ENCODE peak calls at places on chromosome 1, in four cellular contexts. M is H1, L is K562, U is GM12878. Y is an unnamed sample.
A peak's percentile ranks its signal among the peaks of the same experiment; 100 is the strongest.

GRCh38 chr1:119771016-119771415 is 2.3 kb upstream of the HMGCS2 start:
- DNase-seq in M (no peak), L (no peak), U (no peak), Y (peak; percentile 29)

GRCh38 chr1:222547944-222548671 is at the start of gene HHIPL2:
- DNase-seq in M (no peak), L (no peak), U (no peak), Y (no peak)

GRCh38 chr1:209040351-209040750 is 543.2 kb upstream of the CAMK1G start:
- DNase-seq in M (no peak), L (no peak), U (no peak), Y (no peak)

GRCh38 chr1:116388122-116388521 is 15.1 kb downstream of the ATP1A1 start:
- DNase-seq in M (no peak), L (peak; percentile 46), U (no peak), Y (no peak)

GRCh38 chr1:205343431-205344009 is 13.2 kb downstream of the KLHDC8A start:
- DNase-seq in M (no peak), L (peak; percentile 26), U (no peak), Y (peak; percentile 83)

GRCh38 chr1:243396876-243397275 is 141.0 kb downstream of the SDCCAG8 start:
- DNase-seq in M (no peak), L (no peak), U (no peak), Y (no peak)

GRCh38 chr1:159828916-159829634 is 2.4 kb downstream of the SLAMF8 start:
- DNase-seq in M (no peak), L (peak; percentile 44), U (peak; percentile 40), Y (peak; percentile 20)

GRCh38 chr1:150282558-150282958 is 204 bp downstream of the CIART start:
- DNase-seq in M (no peak), L (no peak), U (no peak), Y (peak; percentile 24)

GRCh38 chr1:68453060-68453665 is 3.4 kb upstream of the RPE65 start:
- DNase-seq in M (no peak), L (no peak), U (no peak), Y (no peak)

GRCh38 chr1:227299238-227299637 is 19.1 kb downstream of the CDC42BPA start:
- DNase-seq in M (no peak), L (no peak), U (no peak), Y (no peak)

GRCh38 chr1:155698382-155699038 is 9.6 kb downstream of the DAP3 start:
- DNase-seq in M (no peak), L (no peak), U (no peak), Y (no peak)

GRCh38 chr1:93029317-93029716 is 49.8 kb upstream of the MTF2 start:
- DNase-seq in M (no peak), L (no peak), U (peak; percentile 43), Y (no peak)
- TF ChIP-seq NRF1 in M (no peak), L (no peak), U (no peak), Y (no peak)

GRCh38 chr1:53726009-53726600 is 12.9 kb downstream of the GLIS1 start:
- DNase-seq in M (no peak), L (no peak), U (no peak), Y (no peak)

GRCh38 chr1:53722025-53722424 is 16.9 kb downstream of the GLIS1 start:
- DNase-seq in M (no peak), L (no peak), U (no peak), Y (no peak)

GRCh38 chr1:53728196-53728595 is 10.8 kb downstream of the GLIS1 start:
- DNase-seq in M (no peak), L (no peak), U (no peak), Y (no peak)

GRCh38 chr1:53727461-53727860 is 11.5 kb downstream of the GLIS1 start:
- DNase-seq in M (no peak), L (no peak), U (no peak), Y (no peak)

DNA sequence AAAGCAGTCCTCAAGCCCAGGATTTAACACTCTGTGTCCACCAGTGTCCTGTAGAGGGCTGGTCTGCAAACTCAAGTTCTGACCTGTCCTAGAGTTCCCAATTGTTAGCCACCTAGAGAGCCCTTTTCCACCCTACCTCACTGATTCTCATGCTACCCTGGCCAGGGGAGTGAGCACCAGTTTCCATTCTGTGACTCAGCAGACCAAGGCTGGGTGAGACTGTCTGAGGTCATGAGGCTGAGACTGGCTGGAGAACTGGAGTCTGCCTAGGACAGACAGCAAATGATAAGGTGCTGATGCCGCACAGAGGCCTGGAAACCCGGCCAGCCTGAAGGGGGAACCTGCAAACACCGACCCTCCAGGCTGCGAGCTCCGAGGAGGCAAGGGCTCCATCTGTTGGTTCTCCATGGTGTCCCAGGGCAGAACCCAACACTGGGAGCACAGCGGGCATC is 13.7 kb downstream of the GLIS1 start:
- DNase-seq in M (peak; percentile 36), L (no peak), U (no peak), Y (peak; percentile 64)
- TF ChIP-seq NRF1 in M (no peak), L (no peak), U (no peak), Y (no peak)

DNA sequence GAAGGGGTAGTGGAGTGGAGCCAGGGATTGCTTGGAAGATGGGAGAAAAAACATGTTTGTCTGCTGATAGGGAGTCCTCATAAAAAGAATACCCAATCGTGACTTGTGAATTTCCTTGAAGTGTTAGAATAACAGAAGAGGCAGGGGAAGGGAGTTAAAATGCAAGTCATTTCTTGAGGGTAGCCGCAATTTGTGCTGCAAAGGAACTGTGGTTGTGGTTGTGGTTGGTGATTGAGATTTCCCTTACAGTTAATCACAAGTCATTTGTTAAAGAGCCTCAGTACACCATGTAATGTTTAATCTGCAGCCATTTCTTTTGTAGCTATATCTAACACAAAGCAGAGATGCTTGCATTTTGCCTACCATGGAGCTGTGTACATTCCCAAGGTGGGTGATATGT is 38.5 kb upstream of the EGLN1 start:
- DNase-seq in M (no peak), L (no peak), U (peak; percentile 40), Y (no peak)
- TF ChIP-seq NRF1 in M (no peak), L (no peak), U (no peak), Y (no peak)

GRCh38 chr1:12665511-12665910 is 21.6 kb downstream of the AADACL4 start:
- DNase-seq in M (no peak), L (no peak), U (no peak), Y (no peak)

GRCh38 chr1:12658531-12659453 is 14.9 kb downstream of the AADACL4 start:
- DNase-seq in M (peak; percentile 17), L (peak; percentile 98), U (peak; percentile 30), Y (peak; percentile 89)

GRCh38 chr1:12657060-12657866 is 13.4 kb downstream of the AADACL4 start:
- DNase-seq in M (no peak), L (peak; percentile 90), U (no peak), Y (no peak)

GRCh38 chr1:12662556-12662955 is 18.7 kb downstream of the AADACL4 start:
- DNase-seq in M (no peak), L (no peak), U (no peak), Y (no peak)

GRCh38 chr1:12661606-12662219 is 17.8 kb downstream of the AADACL4 start:
- DNase-seq in M (no peak), L (no peak), U (no peak), Y (no peak)
- TF ChIP-seq NRF1 in M (no peak), L (no peak), U (no peak), Y (no peak)

DNA sequence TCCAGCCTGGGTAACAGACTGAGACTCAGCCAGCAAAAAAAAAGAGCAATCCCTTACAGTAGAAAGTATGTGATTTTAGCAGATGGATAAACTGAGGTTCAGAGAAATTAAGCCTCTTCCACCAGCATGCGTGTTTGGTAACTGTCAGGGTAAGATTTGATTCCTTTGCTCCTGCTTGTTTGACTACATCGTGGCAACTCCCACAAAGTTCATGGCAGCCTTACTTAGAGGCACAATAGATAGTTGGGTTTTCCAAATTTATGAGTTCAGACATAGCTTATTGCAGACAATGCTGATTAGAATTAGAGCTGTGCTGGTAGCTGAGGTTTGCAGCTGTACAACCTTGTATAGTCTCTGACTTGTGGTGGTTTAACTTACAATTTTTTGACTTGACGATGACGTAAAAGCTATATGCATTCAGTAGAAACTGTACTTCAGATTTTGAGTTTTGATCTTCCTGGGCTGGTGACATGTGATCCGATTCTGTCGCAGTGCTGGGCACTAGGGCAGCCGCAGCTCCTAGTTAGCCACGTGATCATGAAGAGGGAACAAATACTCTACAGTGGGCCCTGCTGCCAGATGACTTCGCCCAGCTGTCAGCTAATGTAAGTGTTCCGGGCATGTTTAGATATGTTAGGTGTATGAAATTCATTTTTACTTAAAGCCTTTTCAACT is 167.8 kb downstream of the DHRS3 start:
- DNase-seq in M (no peak), L (no peak), U (no peak), Y (no peak)
- TF ChIP-seq NRF1 in M (no peak), L (no peak), U (no peak), Y (no peak)

GRCh38 chr1:66294692-66295384 is 239.1 kb upstream of the SGIP1 start:
- DNase-seq in M (no peak), L (no peak), U (no peak), Y (no peak)
- TF ChIP-seq NRF1 in M (no peak), L (no peak), U (no peak), Y (no peak)

GRCh38 chr1:210938416-210938925 is 195.5 kb downstream of the KCNH1 start:
- DNase-seq in M (no peak), L (no peak), U (no peak), Y (no peak)
- TF ChIP-seq NRF1 in M (no peak), L (no peak), U (no peak), Y (no peak)

GRCh38 chr1:45793942-45794604 is 9.3 kb upstream of the MAST2 start:
- DNase-seq in M (no peak), L (no peak), U (no peak), Y (no peak)
- TF ChIP-seq NRF1 in M (no peak), L (no peak), U (no peak), Y (no peak)